ENCODE peak calls at places on chromosomes 16 and 17, in eight cellular contexts. O is NCI-H1048, E is GM23338, H is GM04503, D is MV-4-11, Q is ACHN, C is T-helper 9 cell, X is hippocampal formation. A is an unnamed sample.

GRCh38 chr16:79150626-79151025 is 449.9 kb downstream of the MAF start:
- DNase-seq in O (no peak), E (no peak), H (no peak), D (no peak), Q (no peak), C (no peak), X (no peak), A (no peak)

GRCh38 chr17:59859444-59860025 is 33.2 kb downstream of the TUBD1 start:
- DNase-seq in O (no peak), E (no peak), H (no peak), D (peak; percentile 55), Q (peak; percentile 76), C (no peak), X (no peak), A (peak; percentile 72)

GRCh38 chr16:31568577-31569359 is 41.1 kb downstream of the AHSP start:
- DNase-seq in O (no peak), E (peak; percentile 76), H (no peak), D (no peak), Q (no peak), C (no peak), X (no peak), A (no peak)

GRCh38 chr17:828761-829160 is 46.6 kb downstream of the MRM3 start:
- DNase-seq in O (no peak), E (no peak), H (no peak), D (no peak), Q (no peak), C (no peak), X (no peak), A (no peak)

GRCh38 chr17:79045001-79045729 is 21.2 kb downstream of the C1QTNF1 start:
- DNase-seq in O (no peak), E (no peak), H (no peak), D (no peak), Q (no peak), C (no peak), X (no peak), A (no peak)

GRCh38 chr16:46757339-46758050 is 9.4 kb upstream of the MYLK3 start:
- DNase-seq in O (no peak), E (peak; percentile 26), H (no peak), D (no peak), Q (no peak), C (no peak), X (no peak), A (no peak)

GRCh38 chr16:67082891-67083290 is 26.9 kb upstream of the PHAF1 start:
- DNase-seq in O (no peak), E (no peak), H (no peak), D (no peak), Q (no peak), C (no peak), X (no peak), A (no peak)

GRCh38 chr16:58217341-58217925 is 19.5 kb upstream of the CSNK2A2 start:
- DNase-seq in O (no peak), E (no peak), H (no peak), D (no peak), Q (no peak), C (no peak), X (no peak), A (no peak)

GRCh38 chr16:54519161-54519685 is 232.6 kb upstream of the IRX3 start:
- DNase-seq in O (no peak), E (no peak), H (no peak), D (no peak), Q (no peak), C (no peak), X (no peak), A (no peak)

GRCh38 chr17:43591750-43592562 is 45.8 kb upstream of the ETV4 start:
- DNase-seq in O (no peak), E (no peak), H (no peak), D (no peak), Q (peak; percentile 42), C (no peak), X (no peak), A (no peak)

GRCh38 chr17:978110-979093 is 1.2 kb downstream of the NXN start:
- DNase-seq in O (no peak), E (no peak), H (no peak), D (no peak), Q (no peak), C (no peak), X (no peak), A (no peak)

GRCh38 chr17:64781394-64781793 is 119.3 kb upstream of the SMURF2 start:
- DNase-seq in O (no peak), E (peak; percentile 64), H (no peak), D (peak; percentile 68), Q (no peak), C (peak; percentile 40), X (peak; percentile 15), A (peak; percentile 42)